ENCODE peak calls at places on chromosomes 1 and 21, in seven cellular contexts. G is IMR-90, L is stomach, V is body of pancreas, I is breast epithelium, A is endothelial cell of umbilical vein, R is prostate gland. C is an unnamed sample. For H3K27me3, the result is how much of the 10 kb centered on the place peaks cover.

GRCh38 chr1:169160845-169161511 is 54.5 kb downstream of the ATP1B1 start:
- DNase-seq in I (no peak), V (no peak), R (no peak), L (no peak), A (no peak), G (peak), C (no peak)

GRCh38 chr21:14595449-14595848 is 49.3 kb upstream of the SAMSN1 start:
- DNase-seq in I (no peak), R (no peak), A (no peak), V (no peak), G (no peak), L (no peak), C (no peak)

GRCh38 chr21:28900481-28900880 is 92.2 kb downstream of the LTN1 start:
- DNase-seq in V (no peak), L (no peak), R (no peak), I (no peak), A (no peak), G (no peak), C (no peak)

GRCh38 chr1:180762796-180763195 is 131.0 kb downstream of the XPR1 start:
- DNase-seq in L (no peak), G (no peak), A (no peak), V (no peak), R (no peak), I (no peak), C (no peak)

GRCh38 chr1:230894664-230895063 is 26.3 kb upstream of the C1orf198 start:
- DNase-seq in V (no peak), G (no peak), I (no peak), R (no peak), A (no peak), L (no peak), C (no peak)

GRCh38 chr1:234963180-234963903 is 165.3 kb downstream of the TOMM20 start:
- DNase-seq in G (peak), I (peak), A (peak), L (peak), V (peak), R (peak), C (peak)

GRCh38 chr1:113904292-113904673 is 316 bp downstream of the AP4B1 start:
- DNase-seq in I (no peak), V (no peak), R (no peak), A (no peak), G (no peak), L (no peak), C (no peak)

GRCh38 chr1:34425785-34426184 is 249.1 kb downstream of the C1orf94 start:
- DNase-seq in I (no peak), G (no peak), A (no peak), V (no peak), R (no peak), L (no peak), C (no peak)

GRCh38 chr1:10615932-10616671 is 141.4 kb downstream of the PEX14 start:
- DNase-seq in L (no peak), V (no peak), A (no peak), I (no peak), R (no peak), G (no peak), C (no peak)

GRCh38 chr1:60234761-60235160 is 161.2 kb upstream of the C1orf87 start:
- DNase-seq in I (no peak), A (no peak), R (no peak), V (no peak), G (no peak), L (no peak), C (no peak)

GRCh38 chr1:1817262-1817661 is 39.0 kb upstream of the NADK start:
- DNase-seq in G (no peak), L (no peak), A (no peak), V (no peak), R (no peak), I (no peak), C (no peak)

GRCh38 chr1:77031101-77031662 is 163.9 kb downstream of the ST6GALNAC5 start:
- DNase-seq in R (no peak), G (peak), V (no peak), L (no peak), A (peak), I (no peak), C (no peak)

GRCh38 chr21:42724226-42724920 is 71.0 kb downstream of the PDE9A start:
- DNase-seq in V (no peak), L (no peak), G (peak), I (no peak), R (no peak), A (peak), C (no peak)

GRCh38 chr1:158021721-158022120 is 28.3 kb downstream of the KIRREL1 start:
- DNase-seq in L (no peak), R (no peak), I (no peak), G (no peak), A (no peak), V (no peak), C (no peak)

GRCh38 chr1:22369294-22370189 is 82.1 kb upstream of the ZBTB40 start:
- DNase-seq in L (no peak), A (no peak), R (no peak), V (no peak), G (no peak), I (no peak), C (no peak)

GRCh38 chr21:46308431-46308830 is 15.2 kb downstream of the C21orf58 start:
- DNase-seq in L (no peak), V (no peak), G (no peak), I (no peak), R (no peak), A (no peak), C (no peak)

GRCh38 chr21:43280949-43281633 is 112.3 kb downstream of the CRYAA start:
- DNase-seq in R (no peak), L (no peak), A (no peak), V (no peak), I (no peak), G (no peak), C (no peak)

GRCh38 chr1:179229214-179230140 is at the start of gene ABL2:
- DNase-seq in L (peak), R (peak), A (peak), G (no peak), I (no peak), V (peak), C (no peak)

GRCh38 chr1:246569248-246570238 is 3.3 kb downstream of the CNST start:
- DNase-seq in G (peak), I (no peak), V (no peak), R (no peak), A (peak), L (no peak), C (no peak)

GRCh38 chr1:31744165-31744888 is 19.8 kb downstream of the ADGRB2 start:
- DNase-seq in L (peak), R (no peak), A (no peak), V (no peak), G (no peak), I (no peak), C (no peak)

GRCh38 chr1:115874929-115875328 is 34.0 kb upstream of the NHLH2 start:
- DNase-seq in L (no peak), V (no peak), R (no peak), I (no peak), G (peak), A (no peak), C (no peak)

GRCh38 chr1:237411621-237412020 is 369.6 kb downstream of the RYR2 start:
- DNase-seq in I (no peak), R (no peak), L (no peak), G (no peak), V (no peak), A (no peak), C (no peak)

GRCh38 chr1:10384219-10384618 is 14.6 kb upstream of the PGD start:
- DNase-seq in I (no peak), L (no peak), R (no peak), A (no peak), G (no peak), V (no peak), C (no peak)

GRCh38 chr1:156435551-156436318 is 64.8 kb downstream of the MEF2D start:
- DNase-seq in I (no peak), A (no peak), R (no peak), G (no peak), V (no peak), L (peak), C (no peak)

GRCh38 chr21:44940116-44940631 is 345 bp downstream of the SLX9 start:
- DNase-seq in L (no peak), I (no peak), G (no peak), A (peak), R (no peak), V (no peak), C (no peak)

GRCh38 chr1:154608522-154609294 is 722 bp upstream of the ADAR start:
- DNase-seq in V (peak), R (peak), I (peak), G (peak), L (peak), A (peak), C (no peak)

DNA sequence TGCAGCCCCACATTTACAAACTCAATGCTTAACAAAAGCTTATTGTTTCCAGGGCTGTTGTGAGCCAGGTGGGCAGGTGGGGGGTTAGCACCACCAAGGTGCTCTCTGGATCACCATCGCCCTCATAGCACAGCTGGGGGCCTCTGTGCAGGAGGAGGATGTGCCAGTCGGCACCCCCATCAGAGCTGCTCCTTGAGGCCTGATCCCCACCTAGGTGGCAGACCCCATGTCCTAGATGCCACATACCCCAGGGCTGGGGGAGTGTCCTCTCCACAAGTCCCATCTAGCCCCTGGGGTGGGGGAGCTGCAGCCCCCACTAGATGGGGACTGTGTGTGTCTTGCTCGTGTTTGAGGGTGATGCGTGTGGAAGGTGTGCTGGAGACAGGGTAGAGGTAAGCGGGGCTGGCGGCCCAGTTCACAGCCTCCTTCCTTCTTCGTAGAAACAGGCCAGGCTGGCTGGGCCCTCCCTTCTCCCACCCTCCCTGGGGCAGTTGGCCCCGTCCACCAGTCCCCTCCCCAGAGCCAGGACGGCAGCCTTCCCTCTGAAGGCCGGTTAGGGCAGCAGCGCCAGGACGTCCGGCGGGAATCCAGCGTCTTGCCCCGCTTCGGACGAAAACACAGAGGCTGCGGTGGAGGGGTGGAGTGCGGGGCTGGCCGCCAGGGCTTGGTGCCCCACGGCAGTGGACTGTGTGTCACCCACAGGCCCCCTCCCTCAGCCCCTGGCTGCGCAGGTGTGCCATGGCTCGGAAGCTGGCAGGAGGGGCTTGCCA is 3.4 kb downstream of the PRDM16 start:
- DNase-seq in L (peak), V (peak), R (no peak), I (no peak), G (no peak), A (no peak), C (no peak)
- H3K4me3 ChIP-seq in L (peak), V (no peak), R (no peak), I (no peak), G (no peak), A (no peak), C (no peak)

GRCh38 chr1:26047278-26047874 is 1.5 kb upstream of the SLC30A2 start:
- DNase-seq in R (no peak), L (no peak), V (no peak), A (no peak), I (no peak), G (no peak), C (no peak)

GRCh38 chr1:26044414-26044813 is 1.5 kb downstream of the SLC30A2 start:
- DNase-seq in L (no peak), G (no peak), V (no peak), I (no peak), A (no peak), R (no peak), C (no peak)

GRCh38 chr1:26044971-26045711 is 777 bp downstream of the SLC30A2 start:
- DNase-seq in L (no peak), A (no peak), R (no peak), I (no peak), G (no peak), V (peak), C (no peak)

GRCh38 chr1:26046313-26047031 is 554 bp upstream of the SLC30A2 start:
- DNase-seq in L (no peak), A (no peak), V (peak), I (no peak), G (no peak), R (no peak), C (peak)

GRCh38 chr1:26045712-26046312 is at the start of gene SLC30A2:
- DNase-seq in R (no peak), L (no peak), V (peak), I (no peak), G (no peak), A (no peak), C (no peak)
- H3K27me3 ChIP-seq in R (under half), L (under half), V (under half), I (under half), G (half or more), A (half or more), C (under half)

GRCh38 chr1:43363935-43364525 is 3.8 kb downstream of the ELOVL1 start:
- DNase-seq in I (no peak), A (no peak), V (no peak), L (no peak), R (no peak), G (no peak), C (no peak)
- TF ChIP-seq POLR2A in I (no peak), A (no peak), V (no peak), L (no peak), R (no peak), G (no peak), C (no peak)

GRCh38 chr1:92484171-92484471 is 2.6 kb downstream of the GFI1 start:
- DNase-seq in V (no peak), I (no peak), R (no peak), L (no peak), A (no peak), G (no peak), C (no peak)
- H3K4me3 ChIP-seq in V (peak), I (peak), R (peak), L (peak), A (no peak), G (no peak), C (peak)

GRCh38 chr1:193494368-193494767 is 308.0 kb upstream of the B3GALT2 start:
- DNase-seq in L (no peak), R (no peak), A (no peak), I (no peak), V (no peak), G (no peak), C (no peak)

DNA sequence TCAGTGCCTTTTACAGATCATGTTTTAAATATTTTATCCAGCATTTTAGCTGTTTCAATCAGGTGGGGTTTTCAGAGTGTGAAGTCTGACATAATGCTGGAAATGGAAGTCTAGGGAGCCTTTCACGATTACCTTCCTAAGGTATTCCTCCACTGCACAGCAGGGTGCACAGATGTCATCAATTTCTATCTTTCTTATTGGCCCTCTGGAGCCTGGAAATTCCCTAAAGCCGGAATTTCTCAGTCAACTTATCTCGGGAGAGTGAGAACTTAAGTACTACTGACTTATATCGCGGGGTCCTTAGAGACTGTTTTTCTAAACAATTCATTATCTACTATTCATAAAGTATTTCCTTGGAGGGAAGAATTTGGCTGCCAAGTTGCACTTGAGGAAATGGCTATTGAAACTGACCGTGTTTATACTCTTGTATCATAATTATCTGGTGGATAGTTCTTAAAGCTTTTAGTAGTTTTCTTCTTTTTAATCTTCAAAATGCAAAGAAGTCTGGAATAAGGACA is 311.7 kb upstream of the B3GALT2 start:
- DNase-seq in R (no peak), L (no peak), I (no peak), A (peak), V (no peak), G (no peak), C (no peak)
- H3K27me3 ChIP-seq in R (under half), L (under half), I (under half), A (under half), V (under half), G (under half), C (under half)